ENCODE peak calls at places on chromosomes 12 and 14, in four cellular contexts. P is HL-60, Y is K562, J is GM12878. W is an unnamed sample.

GRCh38 chr14:35028435-35028834 is 17.6 kb upstream of the FAM177A1 start:
- DNase-seq in P (no peak), Y (no peak), J (no peak), W (no peak)

GRCh38 chr14:74476607-74477006 is 16.5 kb downstream of the NPC2 start:
- DNase-seq in P (no peak), Y (no peak), J (no peak), W (no peak)

GRCh38 chr12:95703986-95704385 is 86.6 kb downstream of the NTN4 start:
- DNase-seq in P (no peak), Y (no peak), J (no peak), W (no peak)

GRCh38 chr12:1184402-1184801 is 193.4 kb downstream of the ERC1 start:
- DNase-seq in P (no peak), Y (no peak), J (no peak), W (no peak)

GRCh38 chr12:9115731-9116689 is at the start of gene A2M:
- DNase-seq in P (no peak), Y (no peak), J (no peak), W (no peak)

GRCh38 chr12:118190266-118190665 is 54.3 kb downstream of the PEBP1 start:
- DNase-seq in P (no peak), Y (no peak), J (no peak), W (no peak)

GRCh38 chr12:131455218-131455506 is 255.7 kb upstream of the SFSWAP start:
- DNase-seq in P (no peak), Y (no peak), J (no peak), W (no peak)

GRCh38 chr12:52965337-52965731 is 16.4 kb downstream of the KRT18 start:
- DNase-seq in P (no peak), Y (no peak), J (no peak), W (no peak)

DNA sequence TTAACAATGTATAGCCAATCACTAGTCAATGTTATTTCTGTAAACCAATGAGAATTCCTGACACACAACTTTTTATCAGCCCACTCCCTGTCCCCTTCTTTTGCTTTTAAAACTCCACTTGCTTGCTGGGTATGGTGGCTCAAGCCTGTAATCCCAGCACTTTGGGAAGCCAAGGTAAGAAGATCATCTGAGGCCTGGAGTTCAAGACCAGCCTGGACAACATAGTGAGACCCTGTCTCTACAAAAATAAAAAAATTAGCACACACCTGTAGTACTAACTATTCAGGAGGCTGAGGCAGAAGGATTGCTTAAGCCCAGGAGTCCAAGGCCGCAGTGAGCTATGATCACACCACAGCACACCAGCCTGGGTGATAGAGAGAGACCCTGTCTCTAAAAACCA is 87.8 kb downstream of the PAPLN start:
- DNase-seq in P (no peak), Y (no peak), J (no peak), W (no peak)
- TF ChIP-seq SPI1 in P (no peak), Y (no peak), J (no peak), W (no peak)

GRCh38 chr12:64544796-64545382 is 65.4 kb upstream of the RASSF3 start:
- DNase-seq in P (no peak), Y (no peak), J (no peak), W (no peak)
- TF ChIP-seq SPI1 in P (no peak), Y (no peak), J (no peak), W (no peak)

DNA sequence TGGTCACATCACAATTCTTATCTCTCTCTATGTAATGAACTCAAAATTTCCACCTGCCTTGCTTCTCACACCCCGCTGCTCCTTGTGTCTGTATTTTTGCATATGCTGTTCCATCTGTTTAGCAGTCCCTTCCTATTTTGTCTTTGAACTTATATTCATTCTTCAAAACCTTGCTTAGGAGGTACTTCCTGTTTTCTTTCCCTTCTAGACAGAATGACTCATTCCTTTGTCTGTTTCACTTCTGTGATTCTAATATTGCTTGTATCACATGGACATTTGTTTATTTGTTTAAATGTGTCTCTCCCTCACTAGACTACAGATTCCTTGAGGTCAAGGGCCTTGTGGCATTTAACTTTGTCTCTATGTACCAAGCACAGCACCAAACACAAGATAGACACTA is 424.2 kb downstream of the ETNK1 start:
- DNase-seq in P (no peak), Y (no peak), J (no peak), W (no peak)
- TF ChIP-seq SPI1 in P (peak), Y (peak), J (peak), W (peak)

GRCh38 chr14:68628605-68629310 is 164.1 kb downstream of the ZFP36L1 start:
- DNase-seq in P (no peak), Y (no peak), J (no peak), W (no peak)
- TF ChIP-seq SPI1 in P (no peak), Y (no peak), J (no peak), W (no peak)